ENCODE peak calls at places on chromosome 15, in four cellular contexts. J is central memory CD4-positive, alpha-beta T cell; S is lung; C is GM12891. O is an unnamed sample.
A peak's percentile ranks its signal among the peaks of the same experiment; 100 is the strongest.

GRCh38 chr15:28881170-28881569 is 4.6 kb upstream of the APBA2 start:
- DNase-seq in J (no peak), S (no peak), C (no peak), O (no peak)

GRCh38 chr15:45704329-45705249 is 69.8 kb downstream of the SQOR start:
- DNase-seq in J (no peak), S (no peak), C (no peak), O (no peak)

GRCh38 chr15:93055211-93055763 is 33.7 kb downstream of the RGMA start:
- DNase-seq in J (no peak), S (no peak), C (no peak), O (no peak)

GRCh38 chr15:90603893-90604292 is 74.2 kb downstream of the CRTC3 start:
- DNase-seq in J (peak; percentile 26), S (peak; percentile 41), C (no peak), O (no peak)

GRCh38 chr15:59157840-59158700 is 48.6 kb upstream of the LDHAL6B start:
- DNase-seq in J (no peak), S (no peak), C (no peak), O (no peak)

GRCh38 chr15:58458076-58458475 is 26.3 kb downstream of the LIPC start:
- DNase-seq in J (no peak), S (no peak), C (no peak), O (no peak)

GRCh38 chr15:60172147-60172546 is 168.0 kb downstream of the FOXB1 start:
- DNase-seq in J (no peak), S (no peak), C (no peak), O (no peak)

GRCh38 chr15:70856177-70856883 is 2.4 kb upstream of the LARP6 start:
- DNase-seq in J (no peak), S (no peak), C (no peak), O (no peak)

GRCh38 chr15:88255496-88256171 is 905 bp downstream of the NTRK3 start:
- DNase-seq in J (no peak), S (no peak), C (peak; percentile 21), O (no peak)

O was measured in naive thymus-derived CD4-positive, alpha-beta T cell.